ENCODE peak calls at places on chromosomes 2 and 18, in ten cellular contexts. One of them, this sample, is unnamed.

GRCh38 chr2:157836531-157836930 is 39.6 kb downstream of the ACVR1 start:
- DNase-seq in HCT116: no peak
- DNase-seq in prostate gland: no peak
- DNase-seq in lower lobe of right lung: no peak
- DNase-seq in sigmoid colon: no peak
- DNase-seq in tibial artery: no peak
- DNase-seq in transverse colon: no peak
- DNase-seq in tibial nerve: no peak
- DNase-seq in HepG2: peak; percentile 40
- DNase-seq in endodermal cell: no peak
- DNase-seq in this sample: no peak

GRCh38 chr2:17979707-17980106 is 101.2 kb downstream of the KCNS3 start:
- DNase-seq in HCT116: no peak
- DNase-seq in prostate gland: no peak
- DNase-seq in lower lobe of right lung: no peak
- DNase-seq in sigmoid colon: no peak
- DNase-seq in tibial artery: no peak
- DNase-seq in transverse colon: no peak
- DNase-seq in tibial nerve: no peak
- DNase-seq in HepG2: no peak
- DNase-seq in endodermal cell: no peak
- DNase-seq in this sample: no peak

GRCh38 chr2:128156812-128157211 is 65.8 kb downstream of the UGGT1 start:
- DNase-seq in HCT116: no peak
- DNase-seq in prostate gland: no peak
- DNase-seq in lower lobe of right lung: no peak
- DNase-seq in sigmoid colon: no peak
- DNase-seq in tibial artery: no peak
- DNase-seq in transverse colon: no peak
- DNase-seq in tibial nerve: no peak
- DNase-seq in HepG2: no peak
- DNase-seq in endodermal cell: no peak
- DNase-seq in this sample: no peak

GRCh38 chr2:22281033-22281432 is 1103.9 kb upstream of the KLHL29 start:
- DNase-seq in HCT116: no peak
- DNase-seq in prostate gland: no peak
- DNase-seq in lower lobe of right lung: no peak
- DNase-seq in sigmoid colon: no peak
- DNase-seq in tibial artery: no peak
- DNase-seq in transverse colon: no peak
- DNase-seq in tibial nerve: no peak
- DNase-seq in HepG2: no peak
- DNase-seq in endodermal cell: no peak
- DNase-seq in this sample: no peak

GRCh38 chr18:1659190-1659589 is 754.5 kb downstream of the ADCYAP1 start:
- DNase-seq in HCT116: no peak
- DNase-seq in prostate gland: no peak
- DNase-seq in lower lobe of right lung: peak; percentile 58
- DNase-seq in sigmoid colon: no peak
- DNase-seq in tibial artery: no peak
- DNase-seq in transverse colon: no peak
- DNase-seq in tibial nerve: no peak
- DNase-seq in HepG2: no peak
- DNase-seq in endodermal cell: peak; percentile 43
- DNase-seq in this sample: no peak

GRCh38 chr2:156399224-156399949 is 36.8 kb upstream of the GPD2 start:
- DNase-seq in HCT116: no peak
- DNase-seq in prostate gland: peak; percentile 6
- DNase-seq in lower lobe of right lung: peak; percentile 55
- DNase-seq in sigmoid colon: no peak
- DNase-seq in tibial artery: no peak
- DNase-seq in transverse colon: no peak
- DNase-seq in tibial nerve: peak; percentile 22
- DNase-seq in HepG2: no peak
- DNase-seq in endodermal cell: peak; percentile 59
- DNase-seq in this sample: no peak

GRCh38 chr2:80014637-80015036 is 289.9 kb downstream of the LRRTM1 start:
- DNase-seq in HCT116: no peak
- DNase-seq in prostate gland: no peak
- DNase-seq in lower lobe of right lung: no peak
- DNase-seq in sigmoid colon: no peak
- DNase-seq in tibial artery: no peak
- DNase-seq in transverse colon: no peak
- DNase-seq in tibial nerve: no peak
- DNase-seq in HepG2: no peak
- DNase-seq in endodermal cell: no peak
- DNase-seq in this sample: no peak

GRCh38 chr18:48161911-48162698 is 231.6 kb upstream of the SMAD2 start:
- DNase-seq in HCT116: no peak
- DNase-seq in prostate gland: no peak
- DNase-seq in lower lobe of right lung: no peak
- DNase-seq in sigmoid colon: peak; percentile 72
- DNase-seq in tibial artery: no peak
- DNase-seq in transverse colon: no peak
- DNase-seq in tibial nerve: no peak
- DNase-seq in HepG2: no peak
- DNase-seq in endodermal cell: no peak
- DNase-seq in this sample: no peak

GRCh38 chr2:217868265-217868892 is 134.4 kb downstream of the TNS1 start:
- DNase-seq in HCT116: no peak
- DNase-seq in prostate gland: no peak
- DNase-seq in lower lobe of right lung: no peak
- DNase-seq in sigmoid colon: no peak
- DNase-seq in tibial artery: no peak
- DNase-seq in transverse colon: no peak
- DNase-seq in tibial nerve: no peak
- DNase-seq in HepG2: no peak
- DNase-seq in endodermal cell: no peak
- DNase-seq in this sample: no peak

GRCh38 chr2:219469186-219469724 is 29.4 kb upstream of the GMPPA start:
- DNase-seq in HCT116: no peak
- DNase-seq in prostate gland: no peak
- DNase-seq in lower lobe of right lung: no peak
- DNase-seq in sigmoid colon: no peak
- DNase-seq in tibial artery: peak; percentile 84
- DNase-seq in transverse colon: no peak
- DNase-seq in tibial nerve: no peak
- DNase-seq in HepG2: peak; percentile 21
- DNase-seq in endodermal cell: no peak
- DNase-seq in this sample: peak; percentile 36

GRCh38 chr2:128302011-128302743 is 16.5 kb downstream of the HS6ST1 start:
- DNase-seq in HCT116: no peak
- DNase-seq in prostate gland: no peak
- DNase-seq in lower lobe of right lung: no peak
- DNase-seq in sigmoid colon: no peak
- DNase-seq in tibial artery: no peak
- DNase-seq in transverse colon: no peak
- DNase-seq in tibial nerve: no peak
- DNase-seq in HepG2: no peak
- DNase-seq in endodermal cell: no peak
- DNase-seq in this sample: no peak

GRCh38 chr2:121768143-121768755 is 12.8 kb downstream of the TSN start:
- DNase-seq in HCT116: no peak
- DNase-seq in prostate gland: no peak
- DNase-seq in lower lobe of right lung: no peak
- DNase-seq in sigmoid colon: no peak
- DNase-seq in tibial artery: no peak
- DNase-seq in transverse colon: no peak
- DNase-seq in tibial nerve: no peak
- DNase-seq in HepG2: no peak
- DNase-seq in endodermal cell: no peak
- DNase-seq in this sample: no peak

GRCh38 chr2:226330206-226330605 is 469.4 kb downstream of the IRS1 start:
- DNase-seq in HCT116: no peak
- DNase-seq in prostate gland: no peak
- DNase-seq in lower lobe of right lung: no peak
- DNase-seq in sigmoid colon: no peak
- DNase-seq in tibial artery: no peak
- DNase-seq in transverse colon: no peak
- DNase-seq in tibial nerve: no peak
- DNase-seq in HepG2: no peak
- DNase-seq in endodermal cell: no peak
- DNase-seq in this sample: no peak

GRCh38 chr2:84757648-84758047 is 123.2 kb downstream of the TRABD2A start:
- DNase-seq in HCT116: no peak
- DNase-seq in prostate gland: no peak
- DNase-seq in lower lobe of right lung: no peak
- DNase-seq in sigmoid colon: no peak
- DNase-seq in tibial artery: no peak
- DNase-seq in transverse colon: no peak
- DNase-seq in tibial nerve: no peak
- DNase-seq in HepG2: no peak
- DNase-seq in endodermal cell: no peak
- DNase-seq in this sample: no peak

GRCh38 chr2:75560022-75560767 is 544 bp downstream of the EVA1A start:
- DNase-seq in HCT116: no peak
- DNase-seq in prostate gland: peak; percentile 16
- DNase-seq in lower lobe of right lung: peak; percentile 57
- DNase-seq in sigmoid colon: no peak
- DNase-seq in tibial artery: no peak
- DNase-seq in transverse colon: no peak
- DNase-seq in tibial nerve: no peak
- DNase-seq in HepG2: no peak
- DNase-seq in endodermal cell: peak; percentile 85
- DNase-seq in this sample: no peak

GRCh38 chr2:157444643-157445040 is 753 bp upstream of the CYTIP start:
- DNase-seq in HCT116: no peak
- DNase-seq in prostate gland: no peak
- DNase-seq in lower lobe of right lung: no peak
- DNase-seq in sigmoid colon: no peak
- DNase-seq in tibial artery: no peak
- DNase-seq in transverse colon: no peak
- DNase-seq in tibial nerve: no peak
- DNase-seq in HepG2: no peak
- DNase-seq in endodermal cell: no peak
- DNase-seq in this sample: no peak

GRCh38 chr2:68726608-68727367 is 7.8 kb upstream of the ARHGAP25 start:
- DNase-seq in HCT116: no peak
- DNase-seq in prostate gland: no peak
- DNase-seq in lower lobe of right lung: no peak
- DNase-seq in sigmoid colon: no peak
- DNase-seq in tibial artery: no peak
- DNase-seq in transverse colon: peak; percentile 70
- DNase-seq in tibial nerve: no peak
- DNase-seq in HepG2: no peak
- DNase-seq in endodermal cell: no peak
- DNase-seq in this sample: no peak

DNA sequence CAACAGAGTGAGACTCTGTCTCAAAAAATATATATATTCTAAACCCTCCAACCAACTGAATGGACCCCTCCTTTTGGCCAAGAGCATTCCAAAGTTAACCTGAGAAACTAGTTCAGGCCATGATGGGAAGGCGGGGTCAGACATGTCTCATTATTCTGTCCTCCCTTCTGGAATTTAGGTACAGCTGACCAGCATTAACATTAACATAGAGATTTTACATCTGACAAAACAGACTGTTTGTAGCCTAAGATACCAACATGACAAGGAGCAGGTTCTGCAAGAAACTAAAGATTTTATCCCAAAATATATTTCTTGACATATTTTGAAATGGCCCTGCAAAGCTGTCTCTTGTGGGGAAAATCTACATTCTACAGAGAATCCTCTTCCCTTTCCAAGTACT is 6.8 kb upstream of the PDK1 start:
- DNase-seq in HCT116: no peak
- DNase-seq in prostate gland: no peak
- DNase-seq in lower lobe of right lung: no peak
- DNase-seq in sigmoid colon: no peak
- DNase-seq in tibial artery: no peak
- DNase-seq in transverse colon: no peak
- DNase-seq in tibial nerve: no peak
- DNase-seq in HepG2: no peak
- DNase-seq in endodermal cell: no peak
- DNase-seq in this sample: no peak
- H3K9me3 ChIP-seq in HCT116: no peaks in the 10 kb centered on the region
- H3K9me3 ChIP-seq in prostate gland: no peaks in the 10 kb centered on the region
- H3K9me3 ChIP-seq in lower lobe of right lung: no peaks in the 10 kb centered on the region
- H3K9me3 ChIP-seq in sigmoid colon: no peaks in the 10 kb centered on the region
- H3K9me3 ChIP-seq in tibial artery: no peaks in the 10 kb centered on the region
- H3K9me3 ChIP-seq in transverse colon: no peaks in the 10 kb centered on the region
- H3K9me3 ChIP-seq in tibial nerve: no peaks in the 10 kb centered on the region
- H3K9me3 ChIP-seq in HepG2: no peaks in the 10 kb centered on the region
- H3K9me3 ChIP-seq in endodermal cell: peaks cover 95% of the 10 kb centered on the region
- H3K9me3 ChIP-seq in this sample: peaks cover 1% of the 10 kb centered on the region

GRCh38 chr18:79575891-79576685 is 103.5 kb upstream of the CTDP1 start:
- DNase-seq in HCT116: no peak
- DNase-seq in prostate gland: peak; percentile 75
- DNase-seq in lower lobe of right lung: peak; percentile 42
- DNase-seq in sigmoid colon: peak; percentile 74
- DNase-seq in tibial artery: peak; percentile 56
- DNase-seq in transverse colon: peak; percentile 13
- DNase-seq in tibial nerve: no peak
- DNase-seq in HepG2: no peak
- DNase-seq in endodermal cell: peak; percentile 44
- DNase-seq in this sample: no peak
- TF ChIP-seq CTCF in HCT116: no peak
- TF ChIP-seq CTCF in prostate gland: no peak
- TF ChIP-seq CTCF in lower lobe of right lung: no peak
- TF ChIP-seq CTCF in sigmoid colon: no peak
- TF ChIP-seq CTCF in tibial artery: no peak
- TF ChIP-seq CTCF in transverse colon: no peak
- TF ChIP-seq CTCF in tibial nerve: no peak
- TF ChIP-seq CTCF in HepG2: no peak
- TF ChIP-seq CTCF in endodermal cell: no peak
- TF ChIP-seq CTCF in this sample: no peak

DNA sequence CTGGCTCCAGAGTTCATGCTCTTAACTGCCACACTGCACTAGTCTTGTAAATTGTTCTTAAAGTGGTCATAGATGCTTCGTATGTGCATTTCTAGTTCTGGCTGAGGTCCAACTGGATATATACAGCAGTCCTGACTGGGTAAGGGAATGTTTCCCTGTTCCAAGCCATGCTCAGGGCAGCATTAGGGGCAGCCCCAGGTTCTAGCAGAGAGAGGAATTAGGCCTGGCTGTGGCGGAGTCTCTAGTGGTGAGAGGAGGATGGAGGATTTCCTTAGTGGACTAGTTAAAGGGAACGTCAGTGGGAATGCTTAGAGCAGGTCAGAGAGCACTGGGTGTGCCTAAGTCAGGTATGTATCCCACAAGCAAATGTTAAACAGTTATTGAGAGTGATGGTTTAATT is 28.0 kb downstream of the UBE2E3 start:
- DNase-seq in HCT116: no peak
- DNase-seq in prostate gland: no peak
- DNase-seq in lower lobe of right lung: no peak
- DNase-seq in sigmoid colon: no peak
- DNase-seq in tibial artery: no peak
- DNase-seq in transverse colon: peak; percentile 12
- DNase-seq in tibial nerve: no peak
- DNase-seq in HepG2: no peak
- DNase-seq in endodermal cell: no peak
- DNase-seq in this sample: no peak
- H3K9me3 ChIP-seq in HCT116: no peaks in the 10 kb centered on the region
- H3K9me3 ChIP-seq in prostate gland: no peaks in the 10 kb centered on the region
- H3K9me3 ChIP-seq in lower lobe of right lung: no peaks in the 10 kb centered on the region
- H3K9me3 ChIP-seq in sigmoid colon: no peaks in the 10 kb centered on the region
- H3K9me3 ChIP-seq in tibial artery: no peaks in the 10 kb centered on the region
- H3K9me3 ChIP-seq in transverse colon: no peaks in the 10 kb centered on the region
- H3K9me3 ChIP-seq in tibial nerve: no peaks in the 10 kb centered on the region
- H3K9me3 ChIP-seq in HepG2: no peaks in the 10 kb centered on the region
- H3K9me3 ChIP-seq in endodermal cell: no peaks in the 10 kb centered on the region
- H3K9me3 ChIP-seq in this sample: no peaks in the 10 kb centered on the region

GRCh38 chr2:126482582-126483464 is 173.1 kb upstream of the GYPC start:
- DNase-seq in HCT116: no peak
- DNase-seq in prostate gland: no peak
- DNase-seq in lower lobe of right lung: no peak
- DNase-seq in sigmoid colon: no peak
- DNase-seq in tibial artery: no peak
- DNase-seq in transverse colon: no peak
- DNase-seq in tibial nerve: no peak
- DNase-seq in HepG2: peak; percentile 43
- DNase-seq in endodermal cell: peak; percentile 84
- DNase-seq in this sample: no peak
- TF ChIP-seq CTCF in HCT116: no peak
- TF ChIP-seq CTCF in prostate gland: no peak
- TF ChIP-seq CTCF in lower lobe of right lung: no peak
- TF ChIP-seq CTCF in sigmoid colon: no peak
- TF ChIP-seq CTCF in tibial artery: no peak
- TF ChIP-seq CTCF in transverse colon: no peak
- TF ChIP-seq CTCF in tibial nerve: no peak
- TF ChIP-seq CTCF in HepG2: peak; percentile 71
- TF ChIP-seq CTCF in endodermal cell: peak; percentile 74
- TF ChIP-seq CTCF in this sample: no peak

This sample was measured in keratinocyte.